ENCODE peak calls at places on chromosomes 2 and 18, in seven cellular contexts. D, E, S, X, B, I and Q are unnamed samples.

GRCh38 chr18:33316146-33316587 is 124.4 kb downstream of the CCDC178 start:
- DNase-seq in D (no peak), E (no peak), S (no peak), X (no peak), B (peak; percentile 52), I (no peak), Q (no peak)

GRCh38 chr2:38178556-38179419 is 102.8 kb upstream of the CYP1B1 start:
- DNase-seq in D (peak; percentile 33), E (no peak), S (no peak), X (peak; percentile 83), B (no peak), I (no peak), Q (no peak)

GRCh38 chr2:40281021-40281940 is 170.6 kb downstream of the SLC8A1 start:
- DNase-seq in D (peak; percentile 48), E (no peak), S (no peak), X (peak; percentile 70), B (no peak), I (peak; percentile 70), Q (peak; percentile 66)

GRCh38 chr2:25324251-25324650 is 17.5 kb downstream of the DNMT3A start:
- DNase-seq in D (no peak), E (no peak), S (no peak), X (no peak), B (no peak), I (no peak), Q (no peak)

GRCh38 chr2:74383254-74383653 is 3.1 kb upstream of the DCTN1 start:
- DNase-seq in D (no peak), E (no peak), S (no peak), X (peak; percentile 66), B (no peak), I (no peak), Q (no peak)

GRCh38 chr2:190591437-190591836 is 56.9 kb upstream of the NEMP2 start:
- DNase-seq in D (no peak), E (no peak), S (no peak), X (no peak), B (no peak), I (no peak), Q (no peak)

GRCh38 chr2:15941483-15941853 is 1.1 kb downstream of the MYCN start:
- DNase-seq in D (no peak), E (no peak), S (no peak), X (no peak), B (no peak), I (no peak), Q (no peak)

GRCh38 chr2:40457846-40458245 is 6.0 kb upstream of the SLC8A1 start:
- DNase-seq in D (no peak), E (no peak), S (no peak), X (peak; percentile 13), B (no peak), I (no peak), Q (no peak)

GRCh38 chr18:40437517-40437916 is 1517.5 kb upstream of the PIK3C3 start:
- DNase-seq in D (peak; percentile 66), E (no peak), S (no peak), X (peak; percentile 4), B (no peak), I (no peak), Q (no peak)

GRCh38 chr2:23524261-23524706 is 139.3 kb downstream of the KLHL29 start:
- DNase-seq in D (peak; percentile 21), E (no peak), S (peak; percentile 50), X (peak; percentile 70), B (no peak), I (no peak), Q (peak; percentile 17)

GRCh38 chr2:220662415-220662814 is 909.7 kb downstream of the EPHA4 start:
- DNase-seq in D (no peak), E (no peak), S (no peak), X (peak; percentile 28), B (no peak), I (no peak), Q (no peak)

GRCh38 chr2:166106431-166107015 is 21.3 kb downstream of the SCN1A start:
- DNase-seq in D (no peak), E (no peak), S (no peak), X (peak; percentile 31), B (no peak), I (no peak), Q (no peak)

GRCh38 chr18:36544036-36544725 is 246.7 kb downstream of the FHOD3 start:
- DNase-seq in D (peak; percentile 40), E (no peak), S (peak; percentile 67), X (peak; percentile 21), B (no peak), I (peak; percentile 54), Q (peak; percentile 70)

GRCh38 chr2:119028327-119029174 is 86.6 kb downstream of the MARCO start:
- DNase-seq in D (no peak), E (no peak), S (peak; percentile 37), X (peak; percentile 65), B (peak; percentile 75), I (no peak), Q (no peak)

GRCh38 chr2:129791651-129792050 is 187.8 kb upstream of the RAB6C start:
- DNase-seq in D (no peak), E (no peak), S (no peak), X (no peak), B (no peak), I (no peak), Q (no peak)

GRCh38 chr2:43040084-43040854 is 186.1 kb downstream of the ZFP36L2 start:
- DNase-seq in D (no peak), E (no peak), S (no peak), X (peak; percentile 70), B (peak; percentile 52), I (no peak), Q (no peak)

GRCh38 chr2:47512581-47513083 is 109.7 kb downstream of the MSH2 start:
- DNase-seq in D (no peak), E (no peak), S (peak; percentile 23), X (peak; percentile 17), B (no peak), I (no peak), Q (no peak)

GRCh38 chr18:48979944-48980890 is 29.5 kb upstream of the SMAD7 start:
- DNase-seq in D (no peak), E (no peak), S (no peak), X (no peak), B (no peak), I (no peak), Q (no peak)

GRCh38 chr2:62398295-62398855 is 107.6 kb downstream of the TMEM17 start:
- DNase-seq in D (no peak), E (no peak), S (no peak), X (no peak), B (no peak), I (no peak), Q (no peak)

GRCh38 chr2:127083819-127084503 is 23.0 kb downstream of the BIN1 start:
- DNase-seq in D (peak; percentile 81), E (no peak), S (no peak), X (peak; percentile 87), B (peak; percentile 88), I (no peak), Q (no peak)

GRCh38 chr2:211879323-211879722 is 659.3 kb downstream of the ERBB4 start:
- DNase-seq in D (no peak), E (no peak), S (no peak), X (peak; percentile 6), B (no peak), I (no peak), Q (no peak)

GRCh38 chr2:28216320-28216719 is 176.3 kb upstream of the FOSL2 start:
- DNase-seq in D (no peak), E (no peak), S (no peak), X (no peak), B (no peak), I (no peak), Q (no peak)

GRCh38 chr2:176110975-176111663 is 4.0 kb downstream of the HOXD11 start:
- DNase-seq in D (no peak), E (no peak), S (peak; percentile 86), X (peak; percentile 58), B (no peak), I (no peak), Q (no peak)

GRCh38 chr2:150271952-150272351 is 215.5 kb downstream of the RND3 start:
- DNase-seq in D (no peak), E (no peak), S (no peak), X (peak; percentile 25), B (no peak), I (peak; percentile 88), Q (peak; percentile 55)

GRCh38 chr2:213848631-213849030 is 562.2 kb upstream of the VWC2L start:
- DNase-seq in D (no peak), E (no peak), S (peak; percentile 37), X (peak; percentile 52), B (no peak), I (no peak), Q (no peak)

GRCh38 chr2:63663013-63663864 is 74.5 kb downstream of the MDH1 start:
- DNase-seq in D (no peak), E (no peak), S (no peak), X (no peak), B (no peak), I (no peak), Q (no peak)

GRCh38 chr18:3179430-3180089 is 40.2 kb downstream of the MYOM1 start:
- DNase-seq in D (no peak), E (no peak), S (peak; percentile 12), X (no peak), B (no peak), I (no peak), Q (no peak)

GRCh38 chr2:228102949-228103348 is 78.5 kb downstream of the SPHKAP start:
- DNase-seq in D (no peak), E (no peak), S (no peak), X (peak; percentile 32), B (no peak), I (no peak), Q (no peak)

GRCh38 chr2:190467575-190468083 is 59.5 kb downstream of the MFSD6 start:
- DNase-seq in D (no peak), E (no peak), S (peak; percentile 30), X (no peak), B (no peak), I (no peak), Q (no peak)

GRCh38 chr2:7748717-7749415 is 831.7 kb downstream of the RNF144A start:
- DNase-seq in D (no peak), E (no peak), S (no peak), X (peak; percentile 82), B (no peak), I (peak; percentile 78), Q (peak; percentile 56)

GRCh38 chr2:12456293-12457151 is 260.2 kb upstream of the TRIB2 start:
- DNase-seq in D (peak; percentile 94), E (peak; percentile 50), S (peak; percentile 48), X (peak; percentile 100), B (peak; percentile 93), I (peak; percentile 98), Q (peak; percentile 86)

GRCh38 chr2:109098251-109098920 is 30.6 kb upstream of the SH3RF3 start:
- DNase-seq in D (no peak), E (no peak), S (no peak), X (peak; percentile 86), B (no peak), I (peak; percentile 26), Q (peak; percentile 33)

GRCh38 chr18:13831864-13832508 is 8.0 kb downstream of the MC5R start:
- DNase-seq in D (no peak), E (no peak), S (no peak), X (peak; percentile 50), B (no peak), I (no peak), Q (no peak)

GRCh38 chr2:224816816-224817215 is 100.7 kb upstream of the CCDC195 start:
- DNase-seq in D (no peak), E (no peak), S (no peak), X (peak; percentile 30), B (no peak), I (peak; percentile 31), Q (peak; percentile 9)

GRCh38 chr2:240947176-240947575 is 41.0 kb downstream of the CROCC2 start:
- DNase-seq in D (no peak), E (no peak), S (no peak), X (no peak), B (peak; percentile 46), I (no peak), Q (no peak)

GRCh38 chr2:12721571-12722444 is 5.1 kb downstream of the TRIB2 start:
- DNase-seq in D (no peak), E (no peak), S (no peak), X (no peak), B (no peak), I (no peak), Q (no peak)